ENCODE peak calls at places on chromosome 16, in five cellular contexts. D is Karpas-422, B is head of caudate nucleus, U is left cardiac atrium, C is substantia nigra. G is an unnamed sample.

GRCh38 chr16:70688266-70688742 is 2.5 kb upstream of the MTSS2 start:
- DNase-seq in C (peak), D (no peak), B (peak), U (no peak), G (no peak)

GRCh38 chr16:72875291-72876036 is 172.5 kb downstream of the ZFHX3 start:
- DNase-seq in D (no peak), B (no peak), C (no peak), U (no peak), G (no peak)

GRCh38 chr16:88455610-88456355 is 2.7 kb downstream of the ZFPM1 start:
- DNase-seq in U (no peak), D (no peak), B (no peak), C (no peak), G (peak)

GRCh38 chr16:83774066-83774465 is 33.7 kb upstream of the HSBP1 start:
- DNase-seq in B (no peak), D (no peak), U (no peak), C (no peak), G (no peak)

GRCh38 chr16:2090819-2091721 is 43.3 kb downstream of the TSC2 start:
- DNase-seq in B (no peak), C (peak), D (peak), U (peak), G (peak)

GRCh38 chr16:70250748-70251650 is 741 bp downstream of the EXOSC6 start:
- DNase-seq in U (peak), B (peak), D (peak), C (no peak), G (peak)

GRCh38 chr16:66961065-66961744 is at the start of gene CES3:
- DNase-seq in C (no peak), D (peak), B (peak), U (peak), G (peak)

GRCh38 chr16:86515780-86516617 is 5.7 kb downstream of the FOXF1 start:
- DNase-seq in U (no peak), B (no peak), D (no peak), C (no peak), G (no peak)

GRCh38 chr16:69727916-69728270 is 1.5 kb upstream of the NQO1 start:
- DNase-seq in D (no peak), B (no peak), C (peak), U (peak), G (no peak)

GRCh38 chr16:62548095-62548494 is 511.9 kb upstream of the CDH8 start:
- DNase-seq in C (no peak), B (no peak), U (no peak), D (no peak), G (no peak)

GRCh38 chr16:17335826-17336492 is 134.8 kb downstream of the XYLT1 start:
- DNase-seq in C (no peak), B (peak), U (no peak), D (no peak), G (no peak)

GRCh38 chr16:77191259-77191969 is 424 bp downstream of the MON1B start:
- DNase-seq in D (peak), C (no peak), U (no peak), B (no peak), G (peak)

GRCh38 chr16:19781196-19781595 is 63.1 kb downstream of the IQCK start:
- DNase-seq in U (no peak), C (no peak), B (no peak), D (no peak), G (no peak)

GRCh38 chr16:51820176-51820575 is 669.1 kb upstream of the SALL1 start:
- DNase-seq in C (no peak), D (no peak), U (no peak), B (no peak), G (no peak)

GRCh38 chr16:29877266-29877961 is 14.4 kb upstream of the CDIPT start:
- DNase-seq in C (no peak), D (peak), B (no peak), U (no peak), G (peak)

GRCh38 chr16:49337814-49338350 is 35.7 kb upstream of the C16orf78 start:
- DNase-seq in B (no peak), U (no peak), C (no peak), D (no peak), G (no peak)

GRCh38 chr16:63938661-63939060 is 1183.2 kb downstream of the CDH11 start:
- DNase-seq in U (no peak), C (no peak), D (no peak), B (no peak), G (no peak)

GRCh38 chr16:12951392-12951791 is 50.0 kb downstream of the SHISA9 start:
- DNase-seq in C (no peak), B (no peak), U (no peak), D (no peak), G (no peak)

GRCh38 chr16:17373533-17373932 is 97.2 kb downstream of the XYLT1 start:
- DNase-seq in U (no peak), D (no peak), B (no peak), C (no peak), G (no peak)

GRCh38 chr16:49026566-49026965 is 255.1 kb downstream of the CBLN1 start:
- DNase-seq in C (no peak), B (no peak), D (no peak), U (no peak), G (no peak)

GRCh38 chr16:30656388-30656787 is 1.8 kb upstream of the FBRS start:
- DNase-seq in D (no peak), U (no peak), C (no peak), B (no peak), G (no peak)

GRCh38 chr16:50598256-50598894 is 50.2 kb downstream of the NKD1 start:
- DNase-seq in B (no peak), C (no peak), U (peak), D (no peak), G (no peak)

GRCh38 chr16:2842340-2843000 is 12.4 kb downstream of the ZG16B start:
- DNase-seq in D (peak), U (peak), C (no peak), B (no peak), G (peak)

GRCh38 chr16:11582157-11582814 is 4.4 kb downstream of the LITAF start:
- DNase-seq in D (no peak), B (no peak), C (no peak), U (no peak), G (peak)

GRCh38 chr16:87297918-87298631 is 19.1 kb downstream of the C16orf95 start:
- DNase-seq in D (peak), C (no peak), B (no peak), U (no peak), G (peak)

GRCh38 chr16:74107795-74108610 is 188.6 kb upstream of the PSMD7 start:
- DNase-seq in D (peak), B (no peak), C (no peak), U (no peak), G (peak)

GRCh38 chr16:70437017-70437581 is 1.8 kb downstream of the ST3GAL2 start:
- DNase-seq in U (no peak), C (no peak), B (no peak), D (peak), G (peak)